ENCODE peak calls at places on chromosomes 1 and 21, in eight cellular contexts. W is mammary epithelial cell, H is endothelial cell of umbilical vein, Z is GM23338, F is neuronal stem cell, J is fibroblast of lung, C is neural progenitor cell, V is GM23248. U is an unnamed sample.

GRCh38 chr1:48202030-48202752 is 20.3 kb upstream of the SLC5A9 start:
- DNase-seq in W (peak; percentile 97), H (peak; percentile 60), Z (peak; percentile 79), F (peak; percentile 64), J (peak; percentile 97), C (peak; percentile 74), V (peak; percentile 93), U (peak; percentile 72)

GRCh38 chr1:110542730-110543129 is 23.8 kb upstream of the KCNA10 start:
- DNase-seq in W (peak; percentile 40), H (peak; percentile 21), Z (peak; percentile 51), F (peak; percentile 62), J (peak; percentile 38), C (peak; percentile 77), V (peak; percentile 67), U (peak; percentile 55)

GRCh38 chr1:41358152-41358937 is 2.9 kb upstream of the FOXO6 start:
- DNase-seq in W (peak; percentile 46), H (no peak), Z (peak; percentile 61), F (no peak), J (peak; percentile 50), C (peak; percentile 37), V (no peak), U (no peak)

GRCh38 chr21:34215911-34216310 is 142.5 kb downstream of the MRPS6 start:
- DNase-seq in W (no peak), H (no peak), Z (no peak), F (no peak), J (no peak), C (no peak), V (no peak), U (no peak)

GRCh38 chr1:43366179-43366578 is 1.6 kb downstream of the ELOVL1 start:
- DNase-seq in W (peak; percentile 56), H (no peak), Z (peak; percentile 67), F (no peak), J (no peak), C (peak; percentile 50), V (no peak), U (peak; percentile 77)

GRCh38 chr1:103516283-103516682 is 9.2 kb upstream of the RNPC3 start:
- DNase-seq in W (no peak), H (no peak), Z (no peak), F (no peak), J (no peak), C (no peak), V (no peak), U (no peak)

GRCh38 chr1:198361373-198361772 is 179.1 kb downstream of the ATP6V1G3 start:
- DNase-seq in W (no peak), H (no peak), Z (no peak), F (no peak), J (no peak), C (no peak), V (no peak), U (no peak)

GRCh38 chr1:188706742-188707141 is 1770.9 kb downstream of the BRINP3 start:
- DNase-seq in W (peak; percentile 95), H (peak; percentile 94), Z (no peak), F (no peak), J (peak; percentile 91), C (no peak), V (peak; percentile 4), U (peak; percentile 90)

GRCh38 chr1:20112279-20113000 is 6.9 kb downstream of the PLA2G2D start:
- DNase-seq in W (peak; percentile 58), H (no peak), Z (no peak), F (no peak), J (peak; percentile 57), C (no peak), V (peak; percentile 57), U (no peak)

GRCh38 chr1:62040450-62040849 is 154.2 kb upstream of the L1TD1 start:
- DNase-seq in W (peak; percentile 14), H (no peak), Z (peak; percentile 56), F (no peak), J (no peak), C (no peak), V (no peak), U (no peak)

GRCh38 chr1:20262810-20263534 is 27.7 kb upstream of the VWA5B1 start:
- DNase-seq in W (no peak), H (no peak), Z (no peak), F (no peak), J (peak; percentile 58), C (no peak), V (no peak), U (no peak)

GRCh38 chr1:111227875-111228747 is 598 bp downstream of the CHI3L2 start:
- DNase-seq in W (peak; percentile 87), H (peak; percentile 56), Z (no peak), F (no peak), J (peak; percentile 94), C (no peak), V (peak; percentile 93), U (peak; percentile 91)

GRCh38 chr1:46413596-46413985 is 19.5 kb downstream of the FAAH start:
- DNase-seq in W (no peak), H (no peak), Z (peak; percentile 84), F (no peak), J (no peak), C (peak; percentile 40), V (peak; percentile 35), U (no peak)

GRCh38 chr1:203491664-203492485 is 2.1 kb upstream of the OPTC start:
- DNase-seq in W (no peak), H (no peak), Z (no peak), F (no peak), J (no peak), C (peak; percentile 68), V (no peak), U (no peak)

GRCh38 chr1:203490607-203491006 is 3.3 kb upstream of the OPTC start:
- DNase-seq in W (no peak), H (no peak), Z (no peak), F (no peak), J (no peak), C (no peak), V (no peak), U (no peak)

GRCh38 chr1:203481186-203481585 is 5.6 kb downstream of the PRELP start:
- DNase-seq in W (no peak), H (no peak), Z (no peak), F (no peak), J (no peak), C (no peak), V (peak; percentile 52), U (no peak)

GRCh38 chr1:203488539-203488938 is 5.4 kb upstream of the OPTC start:
- DNase-seq in W (no peak), H (no peak), Z (no peak), F (no peak), J (no peak), C (no peak), V (no peak), U (no peak)

GRCh38 chr1:203486618-203487370 is 7.2 kb upstream of the OPTC start:
- DNase-seq in W (no peak), H (no peak), Z (no peak), F (no peak), J (no peak), C (no peak), V (peak; percentile 28), U (no peak)
- H2AFZ ChIP-seq in W (peak overlapping the region; percentile 93), H (peak overlapping the region; percentile 92), Z (peak overlapping the region; percentile 99), F (peak overlapping the region; percentile 81), J (peak overlapping the region; percentile 60), C (peak overlapping the region; percentile 54), V (peak overlapping the region; percentile 95), U (peak overlapping the region; percentile 87)

GRCh38 chr1:1435094-1435903 is at the start of gene VWA1:
- DNase-seq in W (peak; percentile 51), H (peak; percentile 50), Z (peak; percentile 79), F (no peak), J (peak; percentile 71), C (peak; percentile 86), V (peak; percentile 87), U (peak; percentile 88)
- H2AFZ ChIP-seq in W (peak within 1 kb of the TSS; percentile 69), H (peak within 1 kb of the TSS; percentile 74), Z (peak within 1 kb of the TSS; percentile 78), F (peak within 1 kb of the TSS; percentile 25), J (peak within 1 kb of the TSS; percentile 61), C (no peak within 1 kb of the TSS), V (peak within 1 kb of the TSS; percentile 62), U (peak within 1 kb of the TSS; percentile 59)

GRCh38 chr1:54942976-54943375 is 37.5 kb upstream of the TMEM61 start:
- DNase-seq in W (no peak), H (no peak), Z (no peak), F (no peak), J (no peak), C (no peak), V (no peak), U (no peak)

GRCh38 chr1:54940027-54940426 is 40.4 kb upstream of the TMEM61 start:
- DNase-seq in W (no peak), H (peak; percentile 37), Z (peak; percentile 51), F (no peak), J (peak; percentile 36), C (no peak), V (no peak), U (peak; percentile 18)

GRCh38 chr1:54945393-54945936 is 35.0 kb upstream of the TMEM61 start:
- DNase-seq in W (peak; percentile 76), H (no peak), Z (no peak), F (no peak), J (no peak), C (no peak), V (no peak), U (peak; percentile 76)

GRCh38 chr1:54947540-54947939 is 32.9 kb upstream of the TMEM61 start:
- DNase-seq in W (no peak), H (no peak), Z (no peak), F (no peak), J (no peak), C (no peak), V (no peak), U (no peak)

GRCh38 chr1:54944610-54945392 is 35.6 kb upstream of the TMEM61 start:
- DNase-seq in W (peak; percentile 60), H (peak; percentile 79), Z (peak; percentile 93), F (peak; percentile 67), J (peak; percentile 71), C (peak; percentile 86), V (peak; percentile 88), U (peak; percentile 89)
- H2AFZ ChIP-seq in W (peak overlapping the region; percentile 76), H (no peak overlapping the region), Z (no peak overlapping the region), F (no peak overlapping the region), J (peak overlapping the region; percentile 12), C (no peak overlapping the region), V (peak overlapping the region; percentile 60), U (peak overlapping the region; percentile 63)

GRCh38 chr1:237219751-237220150 is 177.8 kb downstream of the RYR2 start:
- DNase-seq in W (no peak), H (no peak), Z (no peak), F (no peak), J (no peak), C (no peak), V (no peak), U (no peak)
- H2AFZ ChIP-seq in W (no peak overlapping the region), H (no peak overlapping the region), Z (no peak overlapping the region), F (no peak overlapping the region), J (no peak overlapping the region), C (no peak overlapping the region), V (no peak overlapping the region), U (no peak overlapping the region)

GRCh38 chr21:38165466-38166213 is 91.2 kb upstream of the KCNJ15 start:
- DNase-seq in W (no peak), H (peak; percentile 26), Z (no peak), F (no peak), J (peak; percentile 82), C (no peak), V (peak; percentile 23), U (no peak)
- H2AFZ ChIP-seq in W (no peak overlapping the region), H (no peak overlapping the region), Z (peak overlapping the region; percentile 87), F (no peak overlapping the region), J (no peak overlapping the region), C (no peak overlapping the region), V (no peak overlapping the region), U (no peak overlapping the region)

GRCh38 chr1:108670131-108670773 is 9.4 kb upstream of the HENMT1 start:
- DNase-seq in W (no peak), H (no peak), Z (no peak), F (no peak), J (no peak), C (no peak), V (no peak), U (no peak)
- H2AFZ ChIP-seq in W (no peak overlapping the region), H (no peak overlapping the region), Z (no peak overlapping the region), F (no peak overlapping the region), J (no peak overlapping the region), C (no peak overlapping the region), V (no peak overlapping the region), U (no peak overlapping the region)